ENCODE peak calls at places on chromosomes 3 and 15, in four cellular contexts. One of them, this sample, is unnamed.

GRCh38 chr3:184604039-184604955 is 42.7 kb downstream of the EPHB3 start:
- DNase-seq in upper lobe of right lung: no peak
- DNase-seq in AG04450: no peak
- DNase-seq in A673: no peak
- DNase-seq in this sample: no peak

GRCh38 chr15:56719021-56719612 is 14.2 kb downstream of the ZNF280D start:
- DNase-seq in upper lobe of right lung: no peak
- DNase-seq in AG04450: no peak
- DNase-seq in A673: no peak
- DNase-seq in this sample: no peak

GRCh38 chr3:9887478-9887877 is 2.9 kb upstream of the JAGN1 start:
- DNase-seq in upper lobe of right lung: no peak
- DNase-seq in AG04450: no peak
- DNase-seq in A673: no peak
- DNase-seq in this sample: no peak

GRCh38 chr3:194243172-194243861 is 107.4 kb downstream of the HES1 start:
- DNase-seq in upper lobe of right lung: no peak
- DNase-seq in AG04450: no peak
- DNase-seq in A673: no peak
- DNase-seq in this sample: no peak

GRCh38 chr3:181379278-181379677 is 332.4 kb upstream of the SOX2 start:
- DNase-seq in upper lobe of right lung: no peak
- DNase-seq in AG04450: no peak
- DNase-seq in A673: no peak
- DNase-seq in this sample: no peak

GRCh38 chr3:13544293-13544831 is 4.6 kb upstream of the FBLN2 start:
- DNase-seq in upper lobe of right lung: no peak
- DNase-seq in AG04450: no peak
- DNase-seq in A673: no peak
- DNase-seq in this sample: no peak

GRCh38 chr15:55873024-55873745 is 120.2 kb downstream of the NEDD4 start:
- DNase-seq in upper lobe of right lung: no peak
- DNase-seq in AG04450: no peak
- DNase-seq in A673: no peak
- DNase-seq in this sample: no peak

GRCh38 chr3:175107231-175107630 is 248.1 kb downstream of the NAALADL2 start:
- DNase-seq in upper lobe of right lung: no peak
- DNase-seq in AG04450: peak; percentile 55
- DNase-seq in A673: no peak
- DNase-seq in this sample: no peak

GRCh38 chr3:62433396-62433795 is 60.0 kb upstream of the FEZF2 start:
- DNase-seq in upper lobe of right lung: no peak
- DNase-seq in AG04450: no peak
- DNase-seq in A673: no peak
- DNase-seq in this sample: no peak

GRCh38 chr3:126423191-126424038 is 28.7 kb downstream of the CFAP100 start:
- DNase-seq in upper lobe of right lung: no peak
- DNase-seq in AG04450: no peak
- DNase-seq in A673: no peak
- DNase-seq in this sample: peak; percentile 59

GRCh38 chr15:33019354-33019981 is 175.0 kb downstream of the FMN1 start:
- DNase-seq in upper lobe of right lung: no peak
- DNase-seq in AG04450: no peak
- DNase-seq in A673: no peak
- DNase-seq in this sample: no peak

GRCh38 chr3:188271226-188271894 is 117.4 kb downstream of the LPP start:
- DNase-seq in upper lobe of right lung: no peak
- DNase-seq in AG04450: no peak
- DNase-seq in A673: no peak
- DNase-seq in this sample: no peak

GRCh38 chr3:132448211-132448961 is 31.1 kb downstream of the DNAJC13 start:
- DNase-seq in upper lobe of right lung: no peak
- DNase-seq in AG04450: no peak
- DNase-seq in A673: no peak
- DNase-seq in this sample: peak; percentile 71

GRCh38 chr3:171095063-171095462 is 68.5 kb upstream of the SLC2A2 start:
- DNase-seq in upper lobe of right lung: no peak
- DNase-seq in AG04450: no peak
- DNase-seq in A673: no peak
- DNase-seq in this sample: no peak

GRCh38 chr15:73753250-73754130 is at the start of gene INSYN1:
- DNase-seq in upper lobe of right lung: no peak
- DNase-seq in AG04450: no peak
- DNase-seq in A673: peak; percentile 32
- DNase-seq in this sample: no peak

GRCh38 chr15:78110916-78111475 is 18.6 kb downstream of the SH2D7 start:
- DNase-seq in upper lobe of right lung: peak; percentile 43
- DNase-seq in AG04450: no peak
- DNase-seq in A673: no peak
- DNase-seq in this sample: no peak

GRCh38 chr15:77160562-77161481 is 89.9 kb upstream of the TSPAN3 start:
- DNase-seq in upper lobe of right lung: no peak
- DNase-seq in AG04450: no peak
- DNase-seq in A673: no peak
- DNase-seq in this sample: no peak

GRCh38 chr3:152398495-152398894 is 129.8 kb downstream of the MBNL1 start:
- DNase-seq in upper lobe of right lung: no peak
- DNase-seq in AG04450: no peak
- DNase-seq in A673: peak; percentile 40
- DNase-seq in this sample: no peak

GRCh38 chr15:99155961-99156443 is 51.1 kb downstream of the SYNM start:
- DNase-seq in upper lobe of right lung: no peak
- DNase-seq in AG04450: no peak
- DNase-seq in A673: no peak
- DNase-seq in this sample: no peak

GRCh38 chr3:115571413-115571812 is 51.9 kb upstream of the GAP43 start:
- DNase-seq in upper lobe of right lung: no peak
- DNase-seq in AG04450: no peak
- DNase-seq in A673: no peak
- DNase-seq in this sample: no peak
- H3K27ac ChIP-seq in upper lobe of right lung: no peak overlapping the region
- H3K27ac ChIP-seq in AG04450: no peak overlapping the region
- H3K27ac ChIP-seq in A673: no peak overlapping the region
- H3K27ac ChIP-seq in this sample: no peak overlapping the region

DNA sequence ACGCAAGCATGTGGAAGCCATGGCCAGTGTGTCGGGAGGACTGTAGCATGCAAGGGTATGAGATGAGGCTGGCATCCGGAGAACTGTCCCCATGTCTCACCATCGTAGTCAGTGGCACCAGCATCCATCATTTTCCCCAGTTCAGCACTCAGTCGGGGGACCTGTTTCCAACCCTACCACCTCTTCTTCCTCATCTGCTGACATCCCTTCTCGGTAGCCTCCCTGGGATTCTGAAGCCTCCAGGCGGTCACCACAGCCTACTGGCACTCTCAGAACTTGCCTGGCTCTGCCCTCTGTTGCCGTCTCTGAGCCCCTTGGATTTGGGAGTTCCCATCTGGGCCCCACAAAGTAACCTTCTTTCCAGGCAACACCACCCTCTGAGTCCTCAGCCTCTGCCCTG is 131.1 kb upstream of the ABHD17C start:
- DNase-seq in upper lobe of right lung: no peak
- DNase-seq in AG04450: no peak
- DNase-seq in A673: no peak
- DNase-seq in this sample: peak; percentile 49
- H3K27ac ChIP-seq in upper lobe of right lung: no peak overlapping the region
- H3K27ac ChIP-seq in AG04450: no peak overlapping the region
- H3K27ac ChIP-seq in A673: no peak overlapping the region
- H3K27ac ChIP-seq in this sample: no peak overlapping the region

GRCh38 chr3:45915518-45916231 is 27.6 kb upstream of the CXCR6 start:
- DNase-seq in upper lobe of right lung: peak; percentile 74
- DNase-seq in AG04450: peak; percentile 70
- DNase-seq in A673: peak; percentile 1
- DNase-seq in this sample: no peak
- H3K27ac ChIP-seq in upper lobe of right lung: no peak overlapping the region
- H3K27ac ChIP-seq in AG04450: peak overlapping the region; percentile 52
- H3K27ac ChIP-seq in A673: no peak overlapping the region
- H3K27ac ChIP-seq in this sample: no peak overlapping the region

GRCh38 chr3:177346878-177347277 is 149.6 kb upstream of the TBL1XR1 start:
- DNase-seq in upper lobe of right lung: no peak
- DNase-seq in AG04450: no peak
- DNase-seq in A673: no peak
- DNase-seq in this sample: no peak
- H3K27ac ChIP-seq in upper lobe of right lung: no peak overlapping the region
- H3K27ac ChIP-seq in AG04450: no peak overlapping the region
- H3K27ac ChIP-seq in A673: peak overlapping the region; percentile 21
- H3K27ac ChIP-seq in this sample: no peak overlapping the region

GRCh38 chr3:25069970-25070369 is 358.1 kb upstream of the RARB start:
- DNase-seq in upper lobe of right lung: no peak
- DNase-seq in AG04450: no peak
- DNase-seq in A673: no peak
- DNase-seq in this sample: no peak

GRCh38 chr3:25071846-25072245 is 356.2 kb upstream of the RARB start:
- DNase-seq in upper lobe of right lung: no peak
- DNase-seq in AG04450: no peak
- DNase-seq in A673: no peak
- DNase-seq in this sample: no peak

DNA sequence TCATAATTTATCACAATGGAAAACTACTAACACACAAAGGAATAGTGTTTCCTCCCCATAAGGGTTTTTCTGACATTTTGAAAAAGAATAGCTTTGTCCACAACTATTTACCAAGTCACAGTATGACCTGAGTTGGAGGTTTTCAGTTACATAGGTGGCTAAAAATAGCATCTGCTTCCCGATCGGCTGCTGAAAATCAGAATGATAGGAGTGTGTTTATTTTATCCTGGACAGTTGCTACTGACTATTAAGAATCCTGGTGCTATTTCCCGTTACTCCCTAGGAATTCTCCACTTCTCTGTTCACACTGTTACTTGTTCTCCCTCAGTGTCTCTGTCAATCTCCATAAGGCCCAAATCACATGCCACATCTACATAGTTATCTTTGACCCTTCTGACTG is 353.9 kb upstream of the RARB start:
- DNase-seq in upper lobe of right lung: no peak
- DNase-seq in AG04450: no peak
- DNase-seq in A673: no peak
- DNase-seq in this sample: no peak
- H3K27ac ChIP-seq in upper lobe of right lung: no peak overlapping the region
- H3K27ac ChIP-seq in AG04450: no peak overlapping the region
- H3K27ac ChIP-seq in A673: no peak overlapping the region
- H3K27ac ChIP-seq in this sample: no peak overlapping the region

DNA sequence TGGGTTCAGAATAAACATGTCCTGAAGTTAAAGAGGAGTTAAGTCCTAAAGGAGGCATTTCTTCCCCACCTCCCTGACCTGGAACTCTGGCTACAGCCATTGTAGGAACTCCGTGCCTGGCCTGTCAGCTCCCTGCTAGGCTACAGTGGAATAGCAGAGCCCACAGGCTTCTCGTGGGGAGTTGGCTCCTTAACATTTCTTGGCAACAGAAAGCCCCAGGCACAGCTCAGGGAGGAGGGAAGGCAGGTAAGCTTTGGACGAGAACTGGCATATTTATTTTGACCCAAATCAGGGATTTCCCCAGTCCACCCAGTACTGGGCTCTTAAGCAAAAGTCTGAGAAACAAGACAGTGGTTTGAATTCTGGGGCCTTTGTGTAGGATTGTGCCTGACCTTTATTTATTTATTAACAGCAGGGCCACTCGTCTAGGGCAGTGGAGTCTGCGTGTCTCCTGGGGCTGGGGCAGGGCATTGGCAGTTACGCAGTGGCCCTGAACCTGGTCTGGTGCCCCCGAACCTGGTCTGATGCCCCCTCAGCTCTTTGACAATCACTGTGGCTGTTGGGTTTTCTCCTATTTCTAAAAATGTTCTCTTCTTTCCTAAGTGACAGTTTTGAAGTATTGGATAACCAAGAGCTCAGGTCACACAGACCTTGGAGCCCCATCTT is 7.9 kb upstream of the ISG20 start:
- DNase-seq in upper lobe of right lung: no peak
- DNase-seq in AG04450: no peak
- DNase-seq in A673: no peak
- DNase-seq in this sample: no peak
- H3K27ac ChIP-seq in upper lobe of right lung: peak overlapping the region; percentile 72
- H3K27ac ChIP-seq in AG04450: peak overlapping the region; percentile 21
- H3K27ac ChIP-seq in A673: no peak overlapping the region
- H3K27ac ChIP-seq in this sample: no peak overlapping the region

GRCh38 chr3:49839193-49839809 is 17.1 kb downstream of the TRAIP start:
- DNase-seq in upper lobe of right lung: peak; percentile 86
- DNase-seq in AG04450: peak; percentile 50
- DNase-seq in A673: peak; percentile 68
- DNase-seq in this sample: no peak
- H3K27ac ChIP-seq in upper lobe of right lung: no peak overlapping the region
- H3K27ac ChIP-seq in AG04450: no peak overlapping the region
- H3K27ac ChIP-seq in A673: no peak overlapping the region
- H3K27ac ChIP-seq in this sample: no peak overlapping the region

This sample was measured in coronary artery.